ENCODE peak calls at places on chromosomes 5 and 9, in nine cellular contexts. P, U, Q, V, H, K, E, F and R are unnamed samples.

GRCh38 chr9:138023394-138024124 is 146.0 kb downstream of the CACNA1B start:
- DNase-seq in F (no peak), H (no peak), K (no peak), V (no peak), P (no peak), U (no peak), E (peak; percentile 3), Q (no peak), R (no peak)

GRCh38 chr5:108924457-108924961 is 176.8 kb downstream of the FER start:
- DNase-seq in H (no peak), P (no peak), Q (no peak), U (no peak), F (peak; percentile 21), E (no peak), V (no peak), K (no peak), R (no peak)

GRCh38 chr5:148972396-148972795 is 90.5 kb downstream of the SH3TC2 start:
- DNase-seq in E (no peak), K (no peak), Q (no peak), H (no peak), U (no peak), F (no peak), P (no peak), V (no peak), R (no peak)

GRCh38 chr5:173823721-173824567 is 64.2 kb upstream of the CPEB4 start:
- DNase-seq in H (no peak), Q (peak; percentile 54), F (no peak), V (peak; percentile 84), U (peak; percentile 88), E (no peak), K (peak; percentile 87), P (no peak), R (no peak)

GRCh38 chr5:110159202-110159601 is 469.5 kb downstream of the MAN2A1 start:
- DNase-seq in V (peak; percentile 4), Q (no peak), E (no peak), H (no peak), F (no peak), K (peak; percentile 68), P (no peak), U (no peak), R (no peak)

GRCh38 chr9:127388037-127388855 is 8.7 kb upstream of the SLC2A8 start:
- DNase-seq in E (no peak), V (peak; percentile 91), U (peak; percentile 97), H (peak; percentile 62), Q (peak; percentile 84), P (peak; percentile 39), K (peak; percentile 98), F (peak; percentile 89), R (peak; percentile 97)

GRCh38 chr5:173522518-173522917 is 93.9 kb downstream of the BOD1 start:
- DNase-seq in E (no peak), H (no peak), Q (no peak), P (no peak), V (no peak), F (no peak), K (no peak), U (no peak), R (no peak)

GRCh38 chr5:173020643-173021042 is 35.5 kb upstream of the CREBRF start:
- DNase-seq in U (no peak), F (no peak), E (no peak), K (peak; percentile 83), V (no peak), H (no peak), Q (no peak), P (peak; percentile 37), R (no peak)

GRCh38 chr5:172648755-172649154 is 7.7 kb downstream of the NEURL1B start:
- DNase-seq in K (no peak), F (no peak), U (no peak), Q (no peak), E (no peak), P (no peak), V (no peak), H (no peak), R (no peak)

GRCh38 chr9:73118297-73118696 is 33.4 kb upstream of the ANXA1 start:
- DNase-seq in Q (no peak), H (no peak), U (no peak), E (no peak), V (no peak), P (no peak), K (no peak), F (no peak), R (no peak)

GRCh38 chr9:127183814-127184582 is 61.6 kb upstream of the ANGPTL2 start:
- DNase-seq in U (no peak), F (peak; percentile 94), H (peak; percentile 84), V (peak; percentile 64), K (peak; percentile 95), P (peak; percentile 58), Q (no peak), E (no peak), R (no peak)

GRCh38 chr9:109315889-109316640 is 4.8 kb downstream of the EPB41L4B start:
- DNase-seq in H (no peak), U (no peak), Q (no peak), P (peak; percentile 75), F (no peak), V (peak; percentile 61), K (peak; percentile 37), E (no peak), R (no peak)

GRCh38 chr5:53373420-53374188 is 106.8 kb upstream of the FST start:
- DNase-seq in Q (no peak), P (no peak), K (peak; percentile 72), U (peak; percentile 76), H (no peak), E (no peak), V (no peak), F (no peak), R (no peak)

GRCh38 chr5:6228257-6229250 is 149.8 kb downstream of the MED10 start:
- DNase-seq in H (no peak), U (no peak), V (no peak), F (no peak), P (no peak), Q (no peak), E (no peak), K (no peak), R (no peak)

GRCh38 chr5:174338204-174339010 is 292.9 kb downstream of the NSG2 start:
- DNase-seq in Q (no peak), H (no peak), E (no peak), U (no peak), F (no peak), K (peak; percentile 13), P (no peak), V (no peak), R (no peak)

GRCh38 chr5:148665431-148665830 is 11.1 kb upstream of the HTR4 start:
- DNase-seq in K (no peak), P (no peak), V (no peak), E (no peak), Q (no peak), H (no peak), U (no peak), F (no peak), R (no peak)

GRCh38 chr9:18490591-18491370 is 16.8 kb downstream of the ADAMTSL1 start:
- DNase-seq in E (no peak), F (no peak), V (peak; percentile 98), K (peak; percentile 98), U (peak; percentile 98), P (no peak), Q (peak; percentile 97), H (no peak), R (no peak)

GRCh38 chr9:127122176-127123151 is at the start of gene ANGPTL2:
- DNase-seq in V (peak; percentile 90), F (peak; percentile 44), U (peak; percentile 80), H (peak; percentile 49), P (peak; percentile 92), K (peak; percentile 97), Q (peak; percentile 72), E (peak; percentile 72), R (peak; percentile 49)

GRCh38 chr9:92725726-92726125 is 38.9 kb downstream of the BICD2 start:
- DNase-seq in V (no peak), Q (no peak), H (no peak), U (no peak), F (no peak), K (no peak), E (no peak), P (no peak), R (no peak)

GRCh38 chr5:8213701-8214240 is 344.8 kb downstream of the MTRR start:
- DNase-seq in V (no peak), U (no peak), Q (no peak), F (no peak), E (no peak), K (no peak), H (no peak), P (no peak), R (no peak)

DNA sequence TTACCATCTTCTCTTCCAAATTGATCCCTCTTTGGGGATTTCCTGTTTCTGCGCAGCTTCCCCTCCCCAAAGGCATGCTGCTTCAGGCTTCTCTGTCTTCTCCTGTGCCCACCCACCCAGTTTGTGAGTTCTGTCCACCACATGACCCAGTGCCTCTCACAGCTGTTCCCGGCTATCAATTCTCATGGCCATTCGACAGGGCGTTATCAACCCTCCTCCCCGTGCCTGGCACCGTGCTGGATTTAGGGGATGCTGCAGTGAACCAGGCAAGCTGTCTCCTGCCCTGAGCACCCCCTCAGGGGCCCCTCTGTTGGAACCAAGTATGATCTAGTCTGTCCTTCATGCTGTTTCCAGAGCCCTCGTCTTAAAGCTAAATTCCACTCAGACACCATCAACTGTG is 38.7 kb downstream of the COL23A1 start:
- DNase-seq in Q (no peak), V (no peak), H (no peak), K (no peak), F (no peak), U (no peak), P (no peak), E (no peak), R (no peak)
- TF ChIP-seq CTCF in Q (no peak), V (no peak), H (no peak), K (no peak), F (peak; percentile 0), U (no peak), P (no peak), E (peak; percentile 21), R (no peak)

GRCh38 chr9:69476797-69477196 is 151.8 kb downstream of the ENTREP1 start:
- DNase-seq in K (no peak), H (no peak), E (no peak), U (no peak), V (no peak), Q (no peak), F (no peak), P (no peak), R (no peak)
- TF ChIP-seq CTCF in K (no peak), H (no peak), E (no peak), U (no peak), V (no peak), Q (no peak), F (no peak), P (no peak), R (no peak)

GRCh38 chr5:153476767-153477166 is 13.7 kb upstream of the GRIA1 start:
- DNase-seq in E (no peak), Q (peak; percentile 88), F (no peak), V (peak; percentile 56), P (no peak), H (no peak), U (peak; percentile 66), K (peak; percentile 88), R (no peak)
- TF ChIP-seq CTCF in E (no peak), Q (peak; percentile 27), F (no peak), V (peak; percentile 22), P (no peak), H (no peak), U (peak; percentile 56), K (peak; percentile 35), R (no peak)

GRCh38 chr5:73780297-73781080 is 154.5 kb downstream of the ARHGEF28 start:
- DNase-seq in V (no peak), E (no peak), K (no peak), U (peak; percentile 12), H (no peak), Q (no peak), P (no peak), F (no peak), R (no peak)

GRCh38 chr5:73786043-73786831 is 160.2 kb downstream of the ARHGEF28 start:
- DNase-seq in P (no peak), K (no peak), H (no peak), Q (no peak), U (no peak), F (no peak), E (no peak), V (no peak), R (no peak)

GRCh38 chr5:73783823-73784222 is 157.8 kb downstream of the ARHGEF28 start:
- DNase-seq in F (peak; percentile 30), H (no peak), V (no peak), P (no peak), E (no peak), Q (no peak), K (peak; percentile 60), U (peak; percentile 52), R (no peak)
- TF ChIP-seq CTCF in F (peak; percentile 0), H (no peak), V (peak; percentile 34), P (peak; percentile 52), E (peak; percentile 50), Q (peak; percentile 16), K (peak; percentile 43), U (peak; percentile 77), R (no peak)